ENCODE peak calls at places on chromosome 19, in nine cellular contexts. One of them, this sample, is unnamed. For H3K36me3, the result is how much of the 10 kb centered on the place peaks cover.

GRCh38 chr19:5889288-5889971 is 14.2 kb downstream of the NDUFA11 start:
- DNase-seq in Panc1: no peak
- DNase-seq in transverse colon: no peak
- DNase-seq in H1: no peak
- DNase-seq in stomach: no peak
- DNase-seq in breast epithelium: no peak
- DNase-seq in HepG2: no peak
- DNase-seq in SK-N-SH: peak
- DNase-seq in prostate gland: no peak
- DNase-seq in this sample: no peak

GRCh38 chr19:50896591-50897190 is 14.5 kb downstream of the KLK4 start:
- DNase-seq in Panc1: peak
- DNase-seq in stomach: no peak
- DNase-seq in breast epithelium: peak
- DNase-seq in H1: no peak
- DNase-seq in HepG2: peak
- DNase-seq in SK-N-SH: no peak
- DNase-seq in prostate gland: peak
- DNase-seq in transverse colon: no peak
- DNase-seq in this sample: no peak

GRCh38 chr19:27673986-27674385 is 1539.0 kb downstream of the UQCRFS1 start:
- DNase-seq in SK-N-SH: no peak
- DNase-seq in transverse colon: no peak
- DNase-seq in HepG2: no peak
- DNase-seq in H1: no peak
- DNase-seq in stomach: no peak
- DNase-seq in Panc1: no peak
- DNase-seq in prostate gland: no peak
- DNase-seq in breast epithelium: no peak
- DNase-seq in this sample: no peak

GRCh38 chr19:46975918-46976782 is 43.5 kb upstream of the NPAS1 start:
- DNase-seq in breast epithelium: peak
- DNase-seq in stomach: peak
- DNase-seq in transverse colon: peak
- DNase-seq in prostate gland: peak
- DNase-seq in HepG2: peak
- DNase-seq in H1: peak
- DNase-seq in Panc1: no peak
- DNase-seq in SK-N-SH: peak
- DNase-seq in this sample: peak

GRCh38 chr19:8094336-8094735 is 41.8 kb downstream of the CCL25 start:
- DNase-seq in Panc1: no peak
- DNase-seq in H1: no peak
- DNase-seq in SK-N-SH: no peak
- DNase-seq in prostate gland: no peak
- DNase-seq in HepG2: no peak
- DNase-seq in transverse colon: no peak
- DNase-seq in stomach: no peak
- DNase-seq in breast epithelium: no peak
- DNase-seq in this sample: no peak

GRCh38 chr19:29526730-29527499 is 1.1 kb downstream of the VSTM2B start:
- DNase-seq in transverse colon: no peak
- DNase-seq in stomach: no peak
- DNase-seq in SK-N-SH: peak
- DNase-seq in HepG2: no peak
- DNase-seq in H1: no peak
- DNase-seq in prostate gland: no peak
- DNase-seq in breast epithelium: no peak
- DNase-seq in Panc1: no peak
- DNase-seq in this sample: no peak

GRCh38 chr19:14072535-14073231 is at the start of gene MISP3:
- DNase-seq in breast epithelium: no peak
- DNase-seq in HepG2: no peak
- DNase-seq in Panc1: no peak
- DNase-seq in transverse colon: peak
- DNase-seq in stomach: peak
- DNase-seq in H1: no peak
- DNase-seq in SK-N-SH: peak
- DNase-seq in prostate gland: peak
- DNase-seq in this sample: peak

GRCh38 chr19:58558066-58558622 is at the start of gene UBE2M:
- DNase-seq in HepG2: no peak
- DNase-seq in SK-N-SH: no peak
- DNase-seq in H1: no peak
- DNase-seq in breast epithelium: no peak
- DNase-seq in transverse colon: peak
- DNase-seq in stomach: peak
- DNase-seq in prostate gland: peak
- DNase-seq in Panc1: no peak
- DNase-seq in this sample: peak

GRCh38 chr19:1244693-1245451 is 3.3 kb downstream of the ATP5F1D start:
- DNase-seq in Panc1: no peak
- DNase-seq in prostate gland: peak
- DNase-seq in SK-N-SH: no peak
- DNase-seq in transverse colon: peak
- DNase-seq in stomach: peak
- DNase-seq in H1: no peak
- DNase-seq in breast epithelium: no peak
- DNase-seq in HepG2: peak
- DNase-seq in this sample: peak

GRCh38 chr19:10555613-10555979 is 10.2 kb downstream of the KRI1 start:
- DNase-seq in stomach: no peak
- DNase-seq in H1: no peak
- DNase-seq in transverse colon: no peak
- DNase-seq in SK-N-SH: no peak
- DNase-seq in breast epithelium: no peak
- DNase-seq in prostate gland: no peak
- DNase-seq in HepG2: no peak
- DNase-seq in Panc1: no peak
- DNase-seq in this sample: no peak

GRCh38 chr19:10553943-10554381 is 10.3 kb downstream of the ATG4D start:
- DNase-seq in H1: no peak
- DNase-seq in Panc1: no peak
- DNase-seq in HepG2: no peak
- DNase-seq in prostate gland: no peak
- DNase-seq in transverse colon: peak
- DNase-seq in stomach: peak
- DNase-seq in SK-N-SH: no peak
- DNase-seq in breast epithelium: peak
- DNase-seq in this sample: no peak

GRCh38 chr19:10552596-10553053 is 8.9 kb downstream of the ATG4D start:
- DNase-seq in HepG2: no peak
- DNase-seq in stomach: no peak
- DNase-seq in H1: peak
- DNase-seq in breast epithelium: no peak
- DNase-seq in Panc1: no peak
- DNase-seq in SK-N-SH: peak
- DNase-seq in prostate gland: no peak
- DNase-seq in transverse colon: no peak
- DNase-seq in this sample: no peak

GRCh38 chr19:10553087-10553667 is 9.5 kb downstream of the ATG4D start:
- DNase-seq in breast epithelium: no peak
- DNase-seq in transverse colon: no peak
- DNase-seq in H1: no peak
- DNase-seq in Panc1: no peak
- DNase-seq in stomach: no peak
- DNase-seq in HepG2: no peak
- DNase-seq in prostate gland: no peak
- DNase-seq in SK-N-SH: no peak
- DNase-seq in this sample: no peak

GRCh38 chr19:10554760-10555612 is 10.8 kb downstream of the KRI1 start:
- DNase-seq in breast epithelium: peak
- DNase-seq in prostate gland: no peak
- DNase-seq in SK-N-SH: no peak
- DNase-seq in H1: no peak
- DNase-seq in Panc1: no peak
- DNase-seq in stomach: no peak
- DNase-seq in HepG2: no peak
- DNase-seq in transverse colon: no peak
- DNase-seq in this sample: no peak
- TF ChIP-seq CTCF in breast epithelium: no peak
- TF ChIP-seq CTCF in prostate gland: no peak
- TF ChIP-seq CTCF in SK-N-SH: peak
- TF ChIP-seq CTCF in H1: no peak
- TF ChIP-seq CTCF in Panc1: no peak
- TF ChIP-seq CTCF in stomach: no peak
- TF ChIP-seq CTCF in HepG2: no peak
- TF ChIP-seq CTCF in transverse colon: no peak
- TF ChIP-seq CTCF in this sample: no peak

GRCh38 chr19:16131648-16132047 is 11.8 kb upstream of the HSH2D start:
- DNase-seq in breast epithelium: no peak
- DNase-seq in prostate gland: no peak
- DNase-seq in H1: no peak
- DNase-seq in Panc1: no peak
- DNase-seq in stomach: no peak
- DNase-seq in HepG2: no peak
- DNase-seq in SK-N-SH: no peak
- DNase-seq in transverse colon: no peak
- DNase-seq in this sample: no peak
- TF ChIP-seq POLR2AphosphoS5 in breast epithelium: no peak
- TF ChIP-seq POLR2AphosphoS5 in prostate gland: no peak
- TF ChIP-seq POLR2AphosphoS5 in H1: no peak
- TF ChIP-seq POLR2AphosphoS5 in Panc1: no peak
- TF ChIP-seq POLR2AphosphoS5 in stomach: no peak
- TF ChIP-seq POLR2AphosphoS5 in HepG2: no peak
- TF ChIP-seq POLR2AphosphoS5 in SK-N-SH: no peak
- TF ChIP-seq POLR2AphosphoS5 in transverse colon: no peak
- TF ChIP-seq POLR2AphosphoS5 in this sample: no peak

GRCh38 chr19:19865750-19866598 is at the start of gene ZNF253:
- DNase-seq in stomach: peak
- DNase-seq in Panc1: peak
- DNase-seq in HepG2: peak
- DNase-seq in breast epithelium: peak
- DNase-seq in H1: peak
- DNase-seq in SK-N-SH: peak
- DNase-seq in prostate gland: peak
- DNase-seq in transverse colon: peak
- DNase-seq in this sample: peak

GRCh38 chr19:19866599-19867248 is 1.0 kb downstream of the ZNF253 start:
- DNase-seq in SK-N-SH: peak
- DNase-seq in H1: peak
- DNase-seq in stomach: no peak
- DNase-seq in breast epithelium: no peak
- DNase-seq in HepG2: peak
- DNase-seq in prostate gland: no peak
- DNase-seq in transverse colon: peak
- DNase-seq in Panc1: no peak
- DNase-seq in this sample: no peak

GRCh38 chr19:19873381-19873780 is 7.7 kb downstream of the ZNF253 start:
- DNase-seq in SK-N-SH: no peak
- DNase-seq in H1: no peak
- DNase-seq in Panc1: no peak
- DNase-seq in breast epithelium: no peak
- DNase-seq in HepG2: no peak
- DNase-seq in prostate gland: no peak
- DNase-seq in transverse colon: no peak
- DNase-seq in stomach: no peak
- DNase-seq in this sample: no peak

DNA sequence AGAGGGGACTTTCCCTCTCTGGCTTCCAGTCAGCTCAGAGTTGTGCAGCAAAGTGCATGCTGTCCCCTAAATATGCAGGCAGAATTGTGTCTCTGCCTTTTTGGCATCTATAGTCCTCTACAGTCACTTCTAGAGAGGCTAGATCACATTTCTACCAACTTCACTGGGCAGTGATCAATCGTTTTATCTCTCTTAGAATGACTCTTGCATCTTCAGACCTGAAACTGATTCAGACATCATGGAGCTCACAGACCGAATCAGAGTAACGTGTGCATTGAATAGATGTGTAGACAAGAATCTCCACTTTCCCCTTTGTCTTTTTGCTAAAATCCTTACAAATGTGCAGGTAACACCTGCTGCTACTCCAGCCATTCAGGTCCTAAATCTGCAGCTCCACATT is 6.2 kb downstream of the ZNF253 start:
- DNase-seq in prostate gland: no peak
- DNase-seq in transverse colon: no peak
- DNase-seq in HepG2: no peak
- DNase-seq in breast epithelium: no peak
- DNase-seq in stomach: no peak
- DNase-seq in SK-N-SH: no peak
- DNase-seq in Panc1: no peak
- DNase-seq in H1: no peak
- DNase-seq in this sample: no peak
- H3K36me3 ChIP-seq in prostate gland: under half
- H3K36me3 ChIP-seq in transverse colon: under half
- H3K36me3 ChIP-seq in HepG2: under half
- H3K36me3 ChIP-seq in breast epithelium: under half
- H3K36me3 ChIP-seq in stomach: under half
- H3K36me3 ChIP-seq in SK-N-SH: under half
- H3K36me3 ChIP-seq in Panc1: under half
- H3K36me3 ChIP-seq in H1: under half
- H3K36me3 ChIP-seq in this sample: under half

DNA sequence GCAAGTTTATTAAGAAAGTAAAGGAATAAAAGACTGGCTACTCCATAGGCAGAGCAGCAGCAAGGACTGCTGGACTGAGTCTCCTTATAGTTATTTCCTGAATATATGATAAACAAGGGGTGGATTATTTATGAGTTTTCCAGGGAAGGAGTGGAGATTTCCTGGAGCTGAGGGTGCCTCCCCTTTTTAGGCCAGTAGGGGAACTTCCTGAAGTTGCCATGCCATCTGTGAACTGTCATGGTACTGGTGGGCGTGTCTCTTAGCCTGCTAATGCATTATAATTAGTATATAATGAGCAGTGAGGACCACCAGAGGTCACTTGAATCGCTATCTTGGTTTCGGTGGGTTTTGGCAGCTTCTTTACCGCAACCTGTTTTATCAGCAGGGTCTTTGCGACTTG is 13.5 kb downstream of the ZSCAN5A start:
- DNase-seq in SK-N-SH: no peak
- DNase-seq in breast epithelium: no peak
- DNase-seq in HepG2: no peak
- DNase-seq in transverse colon: no peak
- DNase-seq in H1: no peak
- DNase-seq in prostate gland: no peak
- DNase-seq in Panc1: no peak
- DNase-seq in stomach: no peak
- DNase-seq in this sample: no peak
- TF ChIP-seq CTCF in SK-N-SH: peak
- TF ChIP-seq CTCF in breast epithelium: no peak
- TF ChIP-seq CTCF in HepG2: no peak
- TF ChIP-seq CTCF in transverse colon: no peak
- TF ChIP-seq CTCF in H1: no peak
- TF ChIP-seq CTCF in prostate gland: no peak
- TF ChIP-seq CTCF in Panc1: no peak
- TF ChIP-seq CTCF in stomach: no peak
- TF ChIP-seq CTCF in this sample: no peak

This sample was measured in sigmoid colon.